ENCODE peak calls at places on chromosomes 6 and 20, in ten cellular contexts. X is naive thymus-derived CD4-positive, alpha-beta T cell; J is Kasumi-1; A is T-helper 1 cell; G is breast epithelium; Q is lung microvascular endothelial cell; W is K562; D is stimulated activated CD4-positive, alpha-beta T cell treated with anti-CD3 and anti-CD28 coated beads, Interleukin-12 subunit alpha, Interleukin-12 subunit beta, amount 100 ng/mL, for 48 hours; L is GM13976; E is midbrain. K is an unnamed sample.

GRCh38 chr6:44169886-44170570 is 11.4 kb downstream of the CAPN11 start:
- DNase-seq in E (no peak), G (no peak), X (no peak), L (no peak), J (no peak), Q (no peak), W (no peak), A (no peak), D (no peak), K (no peak)

GRCh38 chr6:119277047-119277446 is 72.5 kb downstream of the MAN1A1 start:
- DNase-seq in L (no peak), J (no peak), A (no peak), E (no peak), D (no peak), G (no peak), Q (no peak), W (no peak), X (no peak), K (no peak)

GRCh38 chr20:61577065-61577464 is 325.0 kb downstream of the CDH4 start:
- DNase-seq in Q (no peak), E (no peak), A (no peak), G (no peak), D (no peak), J (no peak), L (no peak), X (no peak), W (no peak), K (no peak)

GRCh38 chr20:62887147-62887859 is 25.7 kb upstream of the TCFL5 start:
- DNase-seq in W (no peak), L (no peak), E (no peak), J (peak), G (peak), D (no peak), A (no peak), X (peak), Q (peak), K (no peak)

GRCh38 chr6:37102299-37103168 is 67.4 kb upstream of the PIM1 start:
- DNase-seq in X (peak), E (peak), Q (peak), G (peak), W (peak), A (peak), D (peak), L (peak), J (peak), K (peak)

GRCh38 chr20:5844063-5844681 is 94.0 kb downstream of the SHLD1 start:
- DNase-seq in Q (peak), E (no peak), J (peak), X (no peak), D (peak), A (no peak), W (no peak), G (no peak), L (peak), K (no peak)

GRCh38 chr20:47529840-47530239 is 28.2 kb downstream of the NCOA3 start:
- DNase-seq in D (no peak), E (no peak), L (no peak), Q (peak), X (no peak), J (no peak), W (no peak), G (no peak), A (no peak), K (no peak)

GRCh38 chr6:167733740-167734661 is 92.7 kb upstream of the AFDN start:
- DNase-seq in Q (peak), A (no peak), J (no peak), X (no peak), G (no peak), D (no peak), E (peak), L (no peak), W (no peak), K (no peak)

GRCh38 chr20:24747015-24747712 is 201.9 kb upstream of the CST7 start:
- DNase-seq in W (no peak), E (no peak), D (no peak), A (no peak), L (no peak), Q (no peak), G (no peak), J (no peak), X (no peak), K (no peak)

GRCh38 chr6:117951783-117952182 is 44.7 kb downstream of the SLC35F1 start:
- DNase-seq in L (no peak), E (peak), A (no peak), G (no peak), Q (no peak), X (no peak), J (no peak), W (no peak), D (no peak), K (no peak)

GRCh38 chr6:44699851-44700250 is 312.3 kb downstream of the CDC5L start:
- DNase-seq in L (no peak), D (no peak), W (no peak), G (no peak), A (no peak), J (no peak), E (no peak), Q (no peak), X (no peak), K (no peak)